ENCODE peak calls at places on chromosomes 4 and X, in four cellular contexts. B is OCI-LY7, K is ecto neural progenitor cell, G is kidney tubule cell. W is an unnamed sample.

GRCh38 chrX:16633754-16634153 is 16.2 kb upstream of the S100G start:
- DNase-seq in G (no peak), B (no peak), K (no peak), W (no peak)

GRCh38 chrX:43735957-43736356 is 79.9 kb downstream of the MAOA start:
- DNase-seq in G (no peak), B (no peak), K (no peak), W (no peak)

GRCh38 chrX:23819385-23820234 is 36.6 kb downstream of the SAT1 start:
- DNase-seq in K (no peak), B (no peak), G (peak), W (no peak)

GRCh38 chrX:41559662-41560061 is 112.5 kb downstream of the NYX start:
- DNase-seq in K (no peak), G (peak), B (no peak), W (peak)

GRCh38 chr4:153000068-153000420 is 63.9 kb downstream of the FHDC1 start:
- DNase-seq in B (no peak), K (no peak), G (no peak), W (no peak)

GRCh38 chr4:149885896-149886295 is 70.3 kb upstream of the IQCM start:
- DNase-seq in K (no peak), B (no peak), G (peak), W (no peak)

GRCh38 chrX:17814557-17814956 is 46.5 kb downstream of the RAI2 start:
- DNase-seq in K (no peak), G (peak), B (no peak), W (peak)

GRCh38 chr4:111650553-111651183 is 494.6 kb upstream of the FAM241A start:
- DNase-seq in K (no peak), G (no peak), B (no peak), W (no peak)

GRCh38 chrX:26442340-26442739 is 226.4 kb downstream of the MAGEB5 start:
- DNase-seq in G (peak), B (no peak), K (no peak), W (no peak)

GRCh38 chrX:105822138-105823091 is at the start of gene NRK:
- DNase-seq in B (no peak), G (peak), K (peak), W (no peak)

GRCh38 chrX:100654256-100654655 is 10.3 kb downstream of the SRPX2 start:
- DNase-seq in G (peak), K (no peak), B (peak), W (peak)

GRCh38 chrX:45824471-45824870 is 623.8 kb upstream of the DIPK2B start:
- DNase-seq in B (no peak), G (peak), K (no peak), W (peak)

GRCh38 chr4:77082886-77083608 is 7.3 kb upstream of the CCNI start:
- DNase-seq in G (no peak), B (no peak), K (no peak), W (no peak)

GRCh38 chr4:173924561-173924960 is 358.9 kb downstream of the FBXO8 start:
- DNase-seq in K (no peak), B (no peak), G (peak), W (no peak)

GRCh38 chr4:42654606-42655005 is 2.3 kb downstream of the ATP8A1 start:
- DNase-seq in B (no peak), G (peak), K (no peak), W (peak)

W was measured in fibroblast of gingiva.